ENCODE peak calls at places on chromosome 6, in seven cellular contexts. M, L, O, H, W, S and E are unnamed samples.

GRCh38 chr6:50990750-50991446 is 172.2 kb downstream of the TFAP2B start:
- DNase-seq in M (no peak), L (peak; percentile 81), O (peak; percentile 68), H (no peak), W (no peak), S (no peak), E (no peak)

GRCh38 chr6:16759181-16759645 is 2.0 kb downstream of the ATXN1 start:
- DNase-seq in M (no peak), L (peak; percentile 35), O (no peak), H (peak; percentile 15), W (no peak), S (no peak), E (no peak)

GRCh38 chr6:82381278-82381677 is 17.7 kb downstream of the TPBG start:
- DNase-seq in M (no peak), L (no peak), O (no peak), H (peak; percentile 26), W (no peak), S (no peak), E (no peak)

GRCh38 chr6:90175627-90176538 is 120.8 kb downstream of the BACH2 start:
- DNase-seq in M (peak; percentile 3), L (no peak), O (no peak), H (no peak), W (no peak), S (peak; percentile 75), E (no peak)

GRCh38 chr6:155418017-155418749 is 37.5 kb downstream of the NOX3 start:
- DNase-seq in M (peak; percentile 18), L (no peak), O (peak; percentile 61), H (peak; percentile 15), W (no peak), S (peak; percentile 76), E (no peak)

GRCh38 chr6:85360794-85361642 is 88.9 kb upstream of the NT5E start:
- DNase-seq in M (no peak), L (peak; percentile 91), O (peak; percentile 89), H (no peak), W (no peak), S (peak; percentile 71), E (no peak)

GRCh38 chr6:1745814-1746213 is 136.1 kb downstream of the FOXC1 start:
- DNase-seq in M (no peak), L (no peak), O (no peak), H (no peak), W (no peak), S (no peak), E (no peak)

GRCh38 chr6:118761643-118762042 is 110.3 kb upstream of the CEP85L start:
- DNase-seq in M (no peak), L (no peak), O (no peak), H (no peak), W (no peak), S (no peak), E (no peak)

GRCh38 chr6:30626484-30627366 is at the start of gene ATAT1:
- DNase-seq in M (peak; percentile 84), L (peak; percentile 60), O (peak; percentile 78), H (peak; percentile 90), W (peak; percentile 88), S (peak; percentile 95), E (peak; percentile 85)

GRCh38 chr6:8079116-8079515 is 14.9 kb upstream of the BLOC1S5 start:
- DNase-seq in M (no peak), L (no peak), O (no peak), H (no peak), W (no peak), S (no peak), E (no peak)

GRCh38 chr6:42708096-42708495 is 14.3 kb downstream of the PRPH2 start:
- DNase-seq in M (no peak), L (no peak), O (no peak), H (no peak), W (no peak), S (no peak), E (no peak)

GRCh38 chr6:47524136-47524840 is 46.7 kb downstream of the CD2AP start:
- DNase-seq in M (no peak), L (no peak), O (peak; percentile 10), H (no peak), W (no peak), S (no peak), E (no peak)

GRCh38 chr6:139765825-139766285 is 391.4 kb upstream of the CITED2 start:
- DNase-seq in M (no peak), L (peak; percentile 79), O (peak; percentile 49), H (no peak), W (no peak), S (no peak), E (no peak)

GRCh38 chr6:126657556-126658129 is 317.7 kb downstream of the CENPW start:
- DNase-seq in M (no peak), L (peak; percentile 58), O (peak; percentile 38), H (peak; percentile 33), W (no peak), S (no peak), E (no peak)

GRCh38 chr6:25032964-25033363 is 97.2 kb upstream of the RIPOR2 start:
- DNase-seq in M (no peak), L (no peak), O (no peak), H (no peak), W (no peak), S (no peak), E (no peak)

GRCh38 chr6:89985744-89986493 is 91.7 kb downstream of the GJA10 start:
- DNase-seq in M (no peak), L (no peak), O (peak; percentile 86), H (peak; percentile 69), W (peak; percentile 28), S (no peak), E (peak; percentile 57)

GRCh38 chr6:5656226-5656625 is 350.5 kb downstream of the NRN1 start:
- DNase-seq in M (no peak), L (no peak), O (no peak), H (no peak), W (no peak), S (no peak), E (no peak)

GRCh38 chr6:154301086-154301625 is 55.4 kb downstream of the IPCEF1 start:
- DNase-seq in M (no peak), L (peak; percentile 19), O (no peak), H (no peak), W (no peak), S (no peak), E (no peak)

GRCh38 chr6:54878705-54879104 is 32.1 kb downstream of the FAM83B start:
- DNase-seq in M (no peak), L (peak; percentile 69), O (no peak), H (no peak), W (no peak), S (no peak), E (no peak)

DNA sequence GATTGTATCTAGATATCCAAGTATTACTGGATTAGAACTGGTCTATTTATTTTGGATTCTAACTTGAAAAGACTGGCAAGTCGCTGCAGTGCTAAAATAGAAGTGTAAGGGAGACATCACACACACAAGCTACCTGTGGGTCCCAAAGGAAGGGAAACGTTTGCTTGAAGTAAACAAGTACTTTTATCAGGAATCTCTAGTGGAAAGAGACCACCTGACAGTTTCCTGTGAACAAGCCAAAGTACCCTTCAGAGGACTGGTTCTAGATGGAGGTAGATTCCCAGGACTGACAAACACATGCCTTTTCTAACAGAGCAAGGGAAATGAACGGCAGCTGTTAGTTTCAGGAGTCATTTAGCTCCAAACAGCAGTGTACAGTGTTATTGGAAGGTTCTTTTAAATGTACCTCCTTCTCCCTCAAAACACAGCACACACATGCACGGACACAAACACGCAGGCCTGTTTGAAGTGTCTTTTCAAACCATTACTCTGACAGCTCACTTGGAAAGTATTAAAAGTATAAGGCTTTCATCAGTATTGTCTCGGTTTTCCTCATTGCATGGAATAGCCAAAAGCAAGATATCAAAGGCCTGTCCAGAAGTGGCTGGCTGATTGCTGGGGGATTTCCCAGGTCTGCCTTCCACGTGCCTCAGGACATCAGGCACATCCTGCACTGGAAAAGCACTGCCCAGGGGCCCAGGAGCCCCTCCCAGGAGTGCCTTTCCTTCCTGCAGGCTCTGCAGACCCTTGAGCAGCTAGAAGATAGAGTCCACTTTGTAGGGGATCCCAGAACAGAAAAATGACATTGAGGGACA is 393.3 kb upstream of the SOX4 start:
- DNase-seq in M (no peak), L (no peak), O (no peak), H (no peak), W (no peak), S (no peak), E (no peak)
- H3K27ac ChIP-seq in M (no peak overlapping the region), L (no peak overlapping the region), O (no peak overlapping the region), H (peak overlapping the region; percentile 80), W (no peak overlapping the region), S (no peak overlapping the region), E (no peak overlapping the region)

DNA sequence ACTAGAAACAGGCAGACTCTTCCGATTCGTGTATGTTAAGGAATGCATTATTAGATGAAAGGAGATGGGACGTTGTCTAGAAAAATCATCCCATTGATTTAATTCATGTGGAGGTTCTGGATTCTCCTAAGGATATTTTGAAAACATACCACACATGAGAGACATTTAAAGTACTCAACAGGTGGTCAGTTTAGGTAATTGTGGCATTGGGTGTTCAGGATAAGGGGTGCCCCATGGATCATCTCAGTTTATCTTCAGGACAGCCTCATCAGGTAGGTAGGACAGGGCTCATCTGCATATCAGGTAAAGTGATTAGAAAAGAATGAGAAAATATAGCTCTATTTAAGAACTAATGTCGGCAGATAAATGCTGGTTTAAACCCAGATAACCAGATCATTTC is 15.9 kb upstream of the PDE10A start:
- DNase-seq in M (no peak), L (no peak), O (no peak), H (no peak), W (no peak), S (no peak), E (no peak)
- H3K27ac ChIP-seq in M (no peak overlapping the region), L (no peak overlapping the region), O (no peak overlapping the region), H (no peak overlapping the region), W (no peak overlapping the region), S (no peak overlapping the region), E (no peak overlapping the region)

DNA sequence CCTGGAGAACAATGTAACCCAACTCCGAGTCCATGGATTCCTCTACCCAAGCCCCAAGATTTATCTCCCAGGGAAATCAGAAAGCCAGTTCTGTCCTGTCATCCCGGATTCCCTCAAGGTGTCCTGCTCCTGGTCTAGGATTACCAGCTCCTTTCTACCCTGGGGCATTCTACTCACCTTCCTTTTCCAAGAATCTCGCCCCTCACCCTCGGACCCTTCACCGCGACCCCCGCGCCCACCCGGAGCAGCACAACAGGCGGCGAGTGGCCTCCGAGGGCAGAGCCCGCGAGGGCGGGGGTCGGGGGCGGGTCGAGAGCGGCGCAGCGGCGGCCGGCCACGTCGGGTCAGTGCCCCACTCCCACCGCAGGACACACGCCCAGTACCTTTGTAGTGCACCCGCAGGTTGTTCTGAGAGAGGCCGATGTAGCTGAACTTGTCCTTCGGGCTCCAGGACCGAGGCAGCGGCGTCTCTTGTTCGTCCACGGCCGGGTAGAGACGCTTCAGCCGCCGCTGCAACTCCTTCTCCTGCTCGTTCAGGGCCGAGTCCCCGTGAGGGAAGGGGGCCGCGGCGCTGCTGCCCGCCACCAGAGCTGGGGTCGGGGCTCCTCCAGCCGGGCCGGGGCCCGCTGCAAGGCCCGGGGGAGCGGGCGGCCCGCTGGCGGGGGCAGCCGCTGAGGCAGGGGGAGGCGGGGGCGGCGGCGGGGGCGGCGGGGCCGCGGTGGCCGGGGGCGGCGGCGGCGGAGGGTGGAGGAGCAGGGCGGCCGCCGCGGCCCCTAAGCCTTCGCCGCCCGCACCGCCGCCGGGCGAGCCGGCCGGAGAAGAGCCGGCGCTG is 867 bp downstream of the RANBP9 start:
- DNase-seq in M (peak; percentile 18), L (peak; percentile 50), O (no peak), H (peak; percentile 67), W (peak; percentile 18), S (peak; percentile 68), E (no peak)
- H3K27ac ChIP-seq in M (peak overlapping the region; percentile 80), L (peak overlapping the region; percentile 3), O (peak overlapping the region; percentile 87), H (peak overlapping the region; percentile 88), W (peak overlapping the region; percentile 84), S (peak overlapping the region; percentile 95), E (peak overlapping the region; percentile 83)

DNA sequence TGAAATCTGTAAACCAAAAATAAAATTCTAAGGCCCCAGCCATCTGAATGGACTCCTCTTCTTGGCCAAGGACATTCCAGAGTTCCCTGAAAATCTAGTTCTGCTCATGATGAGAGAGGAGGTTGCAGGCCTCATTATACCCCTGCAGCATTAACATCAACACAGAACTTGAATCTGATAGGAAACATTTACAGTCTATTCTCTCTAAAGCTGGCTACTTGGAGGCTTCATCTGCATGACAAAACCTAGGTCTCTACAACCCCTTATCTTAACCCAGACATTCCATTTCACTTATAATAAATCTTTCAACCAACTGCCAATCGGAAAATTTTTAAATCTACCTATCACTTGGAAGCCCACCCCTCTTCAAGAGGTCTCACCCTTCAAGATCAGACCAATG is 15.7 kb downstream of the RTN4IP1 start:
- DNase-seq in M (no peak), L (no peak), O (no peak), H (no peak), W (no peak), S (no peak), E (no peak)
- H3K27ac ChIP-seq in M (no peak overlapping the region), L (no peak overlapping the region), O (no peak overlapping the region), H (no peak overlapping the region), W (no peak overlapping the region), S (no peak overlapping the region), E (no peak overlapping the region)